ENCODE peak calls at places on chromosomes 3 and 15, in ten cellular contexts. F, W, D, E, H, I, C, J, X and S are unnamed samples.

GRCh38 chr15:58165661-58166060 is 27.5 kb downstream of the AQP9 start:
- DNase-seq in F (peak; percentile 36), W (no peak), D (peak; percentile 37), E (peak; percentile 63), H (no peak), I (no peak), C (no peak), J (no peak), X (peak; percentile 65), S (no peak)

GRCh38 chr3:159443266-159443665 is 545.4 kb upstream of the IL12A start:
- DNase-seq in F (no peak), W (no peak), D (no peak), E (no peak), H (no peak), I (no peak), C (no peak), J (no peak), X (no peak), S (no peak)

GRCh38 chr3:128416578-128417150 is 50.0 kb downstream of the DNAJB8 start:
- DNase-seq in F (no peak), W (no peak), D (no peak), E (no peak), H (peak; percentile 82), I (no peak), C (no peak), J (no peak), X (no peak), S (peak; percentile 47)

GRCh38 chr15:85168642-85169173 is 187.1 kb downstream of the PDE8A start:
- DNase-seq in F (peak; percentile 36), W (no peak), D (peak; percentile 77), E (no peak), H (no peak), I (peak; percentile 40), C (no peak), J (no peak), X (no peak), S (peak; percentile 40)

GRCh38 chr15:59794229-59794886 is 105.2 kb upstream of the BNIP2 start:
- DNase-seq in F (no peak), W (no peak), D (no peak), E (no peak), H (no peak), I (no peak), C (no peak), J (no peak), X (no peak), S (no peak)

GRCh38 chr3:127420355-127420655 is 132.5 kb upstream of the PRR20G start:
- DNase-seq in F (no peak), W (no peak), D (no peak), E (no peak), H (no peak), I (no peak), C (no peak), J (peak; percentile 40), X (no peak), S (no peak)

GRCh38 chr3:117238805-117239204 is 529.2 kb downstream of the TUSC7 start:
- DNase-seq in F (no peak), W (no peak), D (no peak), E (no peak), H (no peak), I (no peak), C (no peak), J (no peak), X (no peak), S (no peak)

GRCh38 chr3:57164606-57165573 is at the start of gene IL17RD:
- DNase-seq in F (peak; percentile 80), W (peak; percentile 83), D (peak; percentile 76), E (peak; percentile 83), H (no peak), I (peak; percentile 82), C (no peak), J (peak; percentile 90), X (peak; percentile 83), S (peak; percentile 14)

GRCh38 chr3:182490601-182491485 is 302.5 kb upstream of the ATP11B start:
- DNase-seq in F (peak; percentile 64), W (no peak), D (no peak), E (no peak), H (no peak), I (peak; percentile 34), C (no peak), J (no peak), X (no peak), S (peak; percentile 42)
- TF ChIP-seq CTCF in F (no peak), W (peak; percentile 77), D (no peak), E (peak; percentile 42), H (peak; percentile 52), I (peak; percentile 28), C (peak; percentile 55), J (no peak), X (no peak), S (peak; percentile 76)

DNA sequence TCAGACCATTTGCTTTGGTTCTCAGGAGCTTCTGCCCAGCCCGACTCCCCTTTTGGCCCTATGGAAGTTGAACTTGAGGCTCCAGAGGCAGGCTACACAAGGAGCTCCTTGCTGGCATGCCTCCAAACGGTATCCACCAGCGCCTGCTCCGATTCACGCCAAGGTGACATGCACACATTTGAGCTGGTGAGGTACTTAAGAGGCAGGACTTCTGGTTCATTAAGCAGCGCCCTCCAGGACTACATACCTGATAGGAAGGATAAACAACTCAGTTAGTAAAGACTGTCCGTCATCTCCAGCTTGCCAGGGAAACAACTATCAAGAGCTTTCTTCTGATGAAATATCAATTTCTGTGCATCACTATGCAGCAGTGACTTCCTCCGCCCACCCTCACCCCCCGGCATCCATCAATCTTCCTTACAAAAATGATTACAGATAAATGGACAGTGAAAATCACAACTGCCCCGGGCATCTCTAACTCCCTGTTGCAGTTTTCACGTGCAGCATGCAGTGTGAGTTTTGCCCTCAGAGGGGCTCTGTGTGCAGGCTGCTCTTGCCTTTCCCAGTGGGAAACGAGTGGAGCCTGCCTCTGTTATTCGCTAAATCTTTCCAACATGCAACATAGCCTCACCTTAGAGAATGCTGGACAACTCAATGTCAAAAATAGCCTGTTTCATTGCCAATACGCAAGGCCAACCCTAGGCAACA is 122.9 kb downstream of the ARRDC4 start:
- DNase-seq in F (no peak), W (no peak), D (no peak), E (no peak), H (no peak), I (no peak), C (no peak), J (no peak), X (no peak), S (no peak)
- TF ChIP-seq CTCF in F (no peak), W (peak; percentile 19), D (no peak), E (no peak), H (peak; percentile 22), I (no peak), C (peak; percentile 13), J (no peak), X (no peak), S (peak; percentile 7)

GRCh38 chr3:39064646-39065045 is 12.8 kb downstream of the WDR48 start:
- DNase-seq in F (no peak), W (no peak), D (no peak), E (no peak), H (peak; percentile 63), I (no peak), C (no peak), J (no peak), X (no peak), S (no peak)

GRCh38 chr3:39062180-39062579 is 10.4 kb downstream of the WDR48 start:
- DNase-seq in F (peak; percentile 71), W (no peak), D (no peak), E (no peak), H (no peak), I (no peak), C (no peak), J (no peak), X (no peak), S (no peak)

GRCh38 chr3:39067286-39067685 is 15.5 kb downstream of the WDR48 start:
- DNase-seq in F (no peak), W (no peak), D (no peak), E (no peak), H (no peak), I (no peak), C (no peak), J (no peak), X (no peak), S (peak; percentile 78)

GRCh38 chr3:39063143-39063542 is 11.3 kb downstream of the WDR48 start:
- DNase-seq in F (no peak), W (no peak), D (no peak), E (no peak), H (no peak), I (no peak), C (no peak), J (no peak), X (no peak), S (no peak)

DNA sequence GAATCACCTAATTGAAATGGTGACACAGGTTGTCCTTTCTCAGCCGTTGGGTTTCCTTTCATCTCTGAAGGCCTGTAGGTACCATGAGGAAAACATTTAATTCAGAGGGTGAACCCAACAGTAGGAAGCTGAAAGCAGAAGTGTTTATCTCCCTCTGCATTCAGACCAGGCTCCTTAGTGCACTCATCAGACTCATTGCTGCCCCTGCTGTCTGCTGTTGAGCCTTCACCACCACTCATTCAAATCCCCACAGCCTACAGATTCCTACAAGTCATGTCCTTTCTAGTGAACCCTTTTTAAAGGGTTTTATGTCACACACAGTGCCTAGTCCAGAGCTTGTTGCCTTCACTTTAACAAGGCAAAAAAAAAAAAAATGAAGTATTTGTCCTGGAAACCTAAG is 13.4 kb downstream of the WDR48 start:
- DNase-seq in F (peak; percentile 43), W (no peak), D (no peak), E (no peak), H (peak; percentile 46), I (peak; percentile 55), C (peak; percentile 22), J (no peak), X (no peak), S (peak; percentile 18)
- TF ChIP-seq CTCF in F (no peak), W (peak; percentile 61), D (no peak), E (no peak), H (peak; percentile 58), I (peak; percentile 53), C (peak; percentile 54), J (no peak), X (no peak), S (peak; percentile 50)

GRCh38 chr3:142787719-142788118 is 63.9 kb downstream of the TRPC1 start:
- DNase-seq in F (no peak), W (no peak), D (no peak), E (no peak), H (no peak), I (no peak), C (no peak), J (no peak), X (no peak), S (no peak)

GRCh38 chr3:142784228-142784627 is 60.4 kb downstream of the TRPC1 start:
- DNase-seq in F (no peak), W (no peak), D (no peak), E (no peak), H (no peak), I (no peak), C (no peak), J (no peak), X (no peak), S (no peak)

GRCh38 chr3:142782616-142783015 is 58.8 kb downstream of the TRPC1 start:
- DNase-seq in F (no peak), W (no peak), D (no peak), E (no peak), H (no peak), I (peak; percentile 17), C (no peak), J (no peak), X (no peak), S (no peak)

DNA sequence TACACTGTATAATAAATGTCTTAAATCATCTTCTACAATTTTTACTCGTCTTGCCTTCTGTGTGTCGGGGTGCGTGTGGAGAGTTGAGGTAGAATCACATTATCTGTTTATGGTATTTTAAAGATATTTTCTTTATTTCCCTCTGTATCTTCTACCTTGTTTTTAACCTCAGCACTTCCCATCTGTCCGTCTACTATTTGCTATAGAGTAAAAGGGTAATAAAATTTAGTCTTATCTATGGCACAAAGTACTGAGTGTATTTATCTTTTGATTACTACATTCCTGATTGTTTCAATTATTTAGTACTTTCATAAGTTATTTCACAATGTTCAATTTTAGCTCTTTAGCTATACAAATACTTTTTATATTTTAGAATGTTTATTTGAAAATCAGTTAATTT is 62.2 kb downstream of the TRPC1 start:
- DNase-seq in F (no peak), W (no peak), D (no peak), E (no peak), H (no peak), I (no peak), C (no peak), J (no peak), X (no peak), S (no peak)
- TF ChIP-seq CTCF in F (no peak), W (no peak), D (no peak), E (no peak), H (no peak), I (no peak), C (no peak), J (no peak), X (no peak), S (no peak)